ENCODE peak calls at places on chromosomes 3 and 15, in nine cellular contexts. S, W, N, Q, X, M, E, G and L are unnamed samples.

GRCh38 chr3:67783281-67784250 is 129.2 kb upstream of the SUCLG2 start:
- DNase-seq in X (no peak), G (no peak), M (no peak), N (no peak), Q (no peak), S (no peak), W (no peak), E (no peak), L (no peak)

GRCh38 chr3:4078903-4079302 is 224.3 kb upstream of the SETMAR start:
- DNase-seq in Q (no peak), X (no peak), N (no peak), S (no peak), E (no peak), W (no peak), G (no peak), M (no peak), L (no peak)

GRCh38 chr15:86333819-86334218 is 254.1 kb downstream of the AGBL1 start:
- DNase-seq in G (no peak), Q (no peak), S (no peak), X (no peak), W (no peak), N (no peak), E (no peak), M (no peak), L (no peak)

GRCh38 chr3:49841806-49842205 is 14.6 kb downstream of the TRAIP start:
- DNase-seq in N (no peak), X (no peak), M (no peak), E (no peak), S (no peak), W (no peak), G (no peak), Q (no peak), L (no peak)

GRCh38 chr3:34009480-34009844 is 211.0 kb downstream of the PDCD6IP start:
- DNase-seq in E (no peak), S (no peak), Q (peak), N (no peak), W (no peak), X (no peak), M (no peak), G (no peak), L (no peak)

GRCh38 chr3:125148836-125149235 is 63.7 kb downstream of the SLC12A8 start:
- DNase-seq in X (no peak), N (peak), Q (no peak), E (no peak), M (no peak), W (no peak), G (no peak), S (no peak), L (peak)

GRCh38 chr3:65265942-65266341 is 578.1 kb upstream of the ADAMTS9 start:
- DNase-seq in Q (no peak), W (no peak), M (no peak), S (no peak), N (no peak), X (no peak), G (no peak), E (no peak), L (no peak)

GRCh38 chr3:73786346-73786807 is 161.6 kb upstream of the PDZRN3 start:
- DNase-seq in E (no peak), Q (no peak), X (peak), N (no peak), G (no peak), S (no peak), W (no peak), M (no peak), L (no peak)

GRCh38 chr3:42214565-42215283 is 51.3 kb downstream of the CCK start:
- DNase-seq in W (no peak), M (no peak), E (no peak), N (no peak), S (no peak), X (no peak), G (no peak), Q (no peak), L (no peak)